ENCODE peak calls at places on chromosomes 7 and 10, in nine cellular contexts. I, R, D, G, M, O, F, A and H are unnamed samples.

GRCh38 chr10:58820862-58821559 is 308.3 kb downstream of the BICC1 start:
- DNase-seq in I (no peak), R (no peak), D (no peak), G (peak), M (no peak), O (no peak), F (no peak), A (no peak), H (no peak)

GRCh38 chr10:63886281-63887025 is 365.3 kb downstream of the REEP3 start:
- DNase-seq in I (no peak), R (no peak), D (no peak), G (no peak), M (no peak), O (no peak), F (no peak), A (no peak), H (no peak)

GRCh38 chr7:79241288-79242055 is 212.0 kb downstream of the MAGI2 start:
- DNase-seq in I (no peak), R (no peak), D (no peak), G (no peak), M (no peak), O (no peak), F (no peak), A (no peak), H (no peak)

GRCh38 chr10:22436893-22437619 is 91.8 kb downstream of the SPAG6 start:
- DNase-seq in I (peak), R (peak), D (peak), G (peak), M (peak), O (peak), F (peak), A (peak), H (peak)

GRCh38 chr7:107594961-107595737 is 15.1 kb downstream of the BCAP29 start:
- DNase-seq in I (no peak), R (no peak), D (no peak), G (peak), M (no peak), O (no peak), F (no peak), A (no peak), H (no peak)

GRCh38 chr7:151494569-151495284 is 25.0 kb downstream of the RHEB start:
- DNase-seq in I (no peak), R (no peak), D (no peak), G (no peak), M (no peak), O (no peak), F (no peak), A (no peak), H (no peak)

GRCh38 chr7:55569797-55570196 is 2.5 kb downstream of the VOPP1 start:
- DNase-seq in I (no peak), R (no peak), D (no peak), G (no peak), M (no peak), O (no peak), F (no peak), A (no peak), H (peak)

GRCh38 chr7:45026984-45027773 is 27.2 kb downstream of the CCM2 start:
- DNase-seq in I (no peak), R (no peak), D (no peak), G (no peak), M (no peak), O (no peak), F (no peak), A (no peak), H (peak)

GRCh38 chr7:17085186-17085585 is 203.4 kb upstream of the AGR3 start:
- DNase-seq in I (no peak), R (no peak), D (no peak), G (no peak), M (no peak), O (no peak), F (no peak), A (no peak), H (no peak)

GRCh38 chr10:103598654-103599115 is 105.2 kb downstream of the NEURL1 start:
- DNase-seq in I (peak), R (no peak), D (no peak), G (peak), M (peak), O (peak), F (peak), A (peak), H (peak)

GRCh38 chr7:131625817-131626372 is 69.5 kb upstream of the PODXL start:
- DNase-seq in I (peak), R (no peak), D (no peak), G (peak), M (no peak), O (peak), F (no peak), A (no peak), H (no peak)

GRCh38 chr7:131076711-131077170 is 250.9 kb upstream of the MKLN1 start:
- DNase-seq in I (no peak), R (no peak), D (no peak), G (no peak), M (no peak), O (no peak), F (peak), A (no peak), H (no peak)

GRCh38 chr7:68994841-68995240 is 603.4 kb upstream of the AUTS2 start:
- DNase-seq in I (no peak), R (no peak), D (no peak), G (no peak), M (no peak), O (no peak), F (no peak), A (no peak), H (no peak)

GRCh38 chr7:54831046-54831643 is 72.1 kb upstream of the SEC61G start:
- DNase-seq in I (no peak), R (no peak), D (no peak), G (peak), M (no peak), O (no peak), F (no peak), A (no peak), H (no peak)

GRCh38 chr7:130723784-130724183 is 10.2 kb downstream of the KLF14 start:
- DNase-seq in I (no peak), R (no peak), D (no peak), G (no peak), M (no peak), O (no peak), F (no peak), A (no peak), H (no peak)

GRCh38 chr7:151120896-151121295 is 34.6 kb downstream of the AGAP3 start:
- DNase-seq in I (no peak), R (no peak), D (no peak), G (no peak), M (no peak), O (no peak), F (no peak), A (no peak), H (no peak)

GRCh38 chr7:52726493-52726892 is 308.9 kb upstream of the POM121L12 start:
- DNase-seq in I (no peak), R (no peak), D (no peak), G (no peak), M (no peak), O (no peak), F (no peak), A (no peak), H (no peak)

GRCh38 chr7:127702938-127703337 is 50.9 kb downstream of the SND1 start:
- DNase-seq in I (no peak), R (no peak), D (no peak), G (no peak), M (no peak), O (no peak), F (no peak), A (no peak), H (no peak)

GRCh38 chr10:11714750-11715365 is 27.3 kb upstream of the ECHDC3 start:
- DNase-seq in I (no peak), R (no peak), D (no peak), G (no peak), M (no peak), O (no peak), F (no peak), A (no peak), H (no peak)

GRCh38 chr7:66524738-66525137 is 103.9 kb upstream of the KCTD7 start:
- DNase-seq in I (no peak), R (no peak), D (no peak), G (no peak), M (no peak), O (no peak), F (no peak), A (no peak), H (no peak)

GRCh38 chr10:28677889-28678686 is 767 bp downstream of the BAMBI start:
- DNase-seq in I (peak), R (peak), D (no peak), G (no peak), M (peak), O (peak), F (peak), A (no peak), H (peak)

GRCh38 chr10:86082556-86082955 is 284.0 kb downstream of the GRID1 start:
- DNase-seq in I (no peak), R (no peak), D (no peak), G (no peak), M (no peak), O (no peak), F (no peak), A (no peak), H (no peak)

DNA sequence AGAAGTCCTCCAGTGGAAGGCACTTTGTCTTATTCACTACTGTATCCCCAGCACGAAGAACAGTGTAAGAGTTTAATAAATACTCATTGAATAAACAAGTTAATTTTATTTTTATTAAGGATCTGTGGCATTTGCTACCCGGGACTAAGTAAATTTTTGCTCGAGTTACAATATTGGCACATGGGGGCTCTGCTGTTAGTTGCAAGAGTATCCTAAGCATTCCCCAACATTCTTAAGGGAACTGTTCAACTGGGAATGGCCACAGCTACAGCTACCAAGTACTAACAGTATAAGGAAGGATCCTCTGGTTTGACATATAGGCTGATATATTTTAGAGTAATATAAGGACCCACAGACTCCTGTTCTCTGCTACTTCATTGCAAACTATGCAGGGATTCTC is 8.7 kb upstream of the LRRTM3 start:
- DNase-seq in I (peak), R (no peak), D (no peak), G (no peak), M (no peak), O (no peak), F (no peak), A (no peak), H (no peak)
- TF ChIP-seq CTCF in I (peak), R (peak), D (no peak), G (no peak), M (no peak), O (no peak), F (no peak), A (no peak), H (no peak)

GRCh38 chr10:117107280-117107679 is 30.8 kb downstream of the VAX1 start:
- DNase-seq in I (no peak), R (no peak), D (no peak), G (no peak), M (no peak), O (no peak), F (no peak), A (no peak), H (no peak)

DNA sequence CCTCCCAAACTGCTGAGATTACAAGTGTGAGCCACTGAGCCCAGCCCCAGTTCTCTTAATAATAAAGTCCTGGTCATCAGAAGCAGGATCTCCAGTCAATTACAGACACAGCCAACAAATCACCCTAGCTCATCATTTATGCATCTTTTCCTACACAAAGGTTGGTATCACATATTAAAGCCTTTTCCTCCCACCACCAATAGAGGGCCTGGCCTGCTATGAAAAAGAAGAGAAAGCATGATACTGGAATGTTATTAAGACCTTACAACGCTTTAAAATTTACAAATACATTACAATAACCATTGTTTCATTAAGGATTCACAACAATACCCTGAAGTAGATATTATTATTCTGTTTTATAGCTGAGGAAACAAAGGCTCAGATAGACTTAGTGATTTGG is 25.9 kb downstream of the VAX1 start:
- DNase-seq in I (no peak), R (no peak), D (no peak), G (no peak), M (no peak), O (no peak), F (no peak), A (no peak), H (no peak)
- TF ChIP-seq CTCF in I (peak), R (peak), D (no peak), G (no peak), M (no peak), O (peak), F (no peak), A (no peak), H (no peak)

DNA sequence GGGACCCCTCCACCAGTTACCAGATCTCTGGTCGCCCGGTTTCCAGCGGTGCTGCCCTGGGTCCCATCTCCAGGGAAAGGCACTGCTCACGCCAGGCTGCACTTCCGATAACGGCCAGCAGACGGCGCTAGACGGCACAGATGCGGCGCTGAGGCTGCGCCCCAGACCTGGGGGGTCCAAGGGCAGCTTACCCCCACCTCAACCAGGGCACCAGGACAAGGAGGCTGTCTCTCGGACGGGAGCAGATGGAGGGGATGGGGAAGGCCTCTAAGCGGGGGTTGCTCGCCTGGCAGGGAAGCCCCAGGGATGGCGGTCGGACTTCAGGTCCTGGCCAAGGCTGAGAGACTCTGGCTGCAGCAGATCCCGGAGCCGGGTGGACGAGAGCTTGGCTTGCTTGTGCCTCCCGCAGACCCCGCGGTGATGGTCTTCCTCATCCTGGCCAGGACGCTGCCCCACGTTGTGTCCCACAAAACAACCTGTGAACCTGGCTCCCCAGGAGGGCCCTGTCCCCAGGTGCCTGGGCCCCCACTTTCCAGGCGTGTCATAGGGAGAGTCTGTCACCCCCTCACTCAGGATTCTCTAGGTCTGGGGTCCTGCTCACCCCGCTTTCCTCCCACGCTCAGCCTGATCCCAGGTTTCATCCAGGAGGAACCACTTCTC is 23.9 kb upstream of the ZNF716 start:
- DNase-seq in I (no peak), R (no peak), D (no peak), G (no peak), M (no peak), O (no peak), F (no peak), A (peak), H (peak)
- TF ChIP-seq CTCF in I (no peak), R (peak), D (no peak), G (no peak), M (no peak), O (no peak), F (no peak), A (no peak), H (peak)

GRCh38 chr7:99457050-99457645 is 8.8 kb downstream of the ATP5MF start:
- DNase-seq in I (no peak), R (no peak), D (no peak), G (no peak), M (no peak), O (no peak), F (no peak), A (no peak), H (no peak)
- TF ChIP-seq CTCF in I (no peak), R (no peak), D (no peak), G (no peak), M (no peak), O (no peak), F (no peak), A (no peak), H (no peak)